ENCODE peak calls at places on chromosomes 7 and 10, in nine cellular contexts. Y is HCT116, W is mesendoderm, Z is cardiac muscle cell, L is GM23248, I is uterus, U is PC-3, X is mesenchymal stem cell, V is tibial nerve. E is an unnamed sample. For H3K4me1, the result is how much of the 10 kb centered on the place peaks cover.

GRCh38 chr10:52410916-52411315 is 96.8 kb downstream of the DKK1 start:
- DNase-seq in Y (no peak), W (no peak), Z (no peak), L (no peak), I (no peak), U (no peak), X (no peak), V (no peak), E (no peak)

GRCh38 chr7:121286186-121286585 is 42.6 kb upstream of the WNT16 start:
- DNase-seq in Y (no peak), W (no peak), Z (no peak), L (no peak), I (no peak), U (no peak), X (no peak), V (no peak), E (no peak)

GRCh38 chr7:65910237-65910636 is 37.4 kb downstream of the VKORC1L1 start:
- DNase-seq in Y (no peak), W (no peak), Z (peak), L (no peak), I (no peak), U (no peak), X (no peak), V (no peak), E (no peak)

GRCh38 chr10:110208614-110209398 is 1.4 kb downstream of the MXI1 start:
- DNase-seq in Y (no peak), W (no peak), Z (peak), L (peak), I (peak), U (peak), X (peak), V (peak), E (peak)

GRCh38 chr7:152762056-152762455 is 2.5 kb downstream of the ACTR3B start:
- DNase-seq in Y (no peak), W (no peak), Z (peak), L (peak), I (no peak), U (peak), X (no peak), V (no peak), E (no peak)

GRCh38 chr10:96998329-96998888 is 166.3 kb downstream of the LCOR start:
- DNase-seq in Y (no peak), W (no peak), Z (peak), L (peak), I (no peak), U (peak), X (peak), V (no peak), E (no peak)

GRCh38 chr7:140674899-140675701 is 2.4 kb downstream of the ADCK2 start:
- DNase-seq in Y (peak), W (peak), Z (peak), L (peak), I (no peak), U (peak), X (peak), V (no peak), E (no peak)

GRCh38 chr10:78952686-78953085 is 116.1 kb upstream of the ZMIZ1 start:
- DNase-seq in Y (no peak), W (no peak), Z (peak), L (peak), I (peak), U (no peak), X (peak), V (peak), E (no peak)

GRCh38 chr10:79055100-79055782 is 13.5 kb upstream of the ZMIZ1 start:
- DNase-seq in Y (no peak), W (no peak), Z (no peak), L (no peak), I (peak), U (no peak), X (no peak), V (no peak), E (peak)

GRCh38 chr10:47152861-47153349 is 147.1 kb upstream of the GDF10 start:
- DNase-seq in Y (peak), W (peak), Z (peak), L (peak), I (no peak), U (peak), X (no peak), V (no peak), E (no peak)

GRCh38 chr7:123499211-123499968 is 35.0 kb downstream of the IQUB start:
- DNase-seq in Y (no peak), W (peak), Z (peak), L (no peak), I (no peak), U (no peak), X (no peak), V (no peak), E (no peak)

GRCh38 chr10:44993922-44994751 is 6.6 kb upstream of the ZNF22 start:
- DNase-seq in Y (no peak), W (no peak), Z (peak), L (peak), I (no peak), U (no peak), X (peak), V (peak), E (no peak)

GRCh38 chr7:23108995-23109394 is 3.4 kb downstream of the KLHL7 start:
- DNase-seq in Y (no peak), W (no peak), Z (no peak), L (no peak), I (no peak), U (no peak), X (no peak), V (no peak), E (no peak)
- H3K4me3 ChIP-seq in Y (no peak), W (no peak), Z (no peak), L (no peak), I (no peak), U (no peak), X (no peak), V (no peak), E (no peak)

DNA sequence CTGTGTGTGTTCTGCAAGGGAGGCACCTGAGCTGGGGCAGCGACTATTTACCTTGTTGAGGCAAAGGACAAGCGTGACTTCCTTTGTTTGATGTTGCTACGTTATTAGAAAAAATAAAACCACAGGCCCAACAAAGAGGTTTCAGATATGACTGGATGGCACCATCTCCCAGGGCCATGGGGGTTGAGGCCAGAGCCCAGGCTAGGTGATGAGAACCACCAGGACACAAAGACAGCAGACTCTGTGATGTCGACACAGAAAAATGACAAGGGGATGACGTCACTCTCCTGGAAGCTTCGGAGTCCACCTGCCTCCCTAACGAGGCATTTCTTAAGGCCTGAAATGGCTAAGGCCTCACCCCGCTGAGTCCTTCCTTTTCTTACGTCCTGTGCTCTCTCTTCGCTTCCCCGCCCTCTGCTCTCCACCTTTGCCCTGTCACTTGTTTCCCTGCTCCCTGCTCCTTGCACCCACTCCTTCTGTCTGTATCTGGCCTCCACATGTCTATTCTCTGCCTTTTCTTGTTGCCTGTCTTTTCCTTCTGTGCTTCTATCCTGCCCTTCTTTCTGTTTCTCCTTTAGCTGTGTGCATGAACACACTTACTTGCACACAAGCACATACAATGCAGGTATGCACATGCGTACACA is 82.9 kb upstream of the ADRB1 start:
- DNase-seq in Y (no peak), W (peak), Z (no peak), L (peak), I (no peak), U (peak), X (peak), V (no peak), E (peak)
- H3K4me1 ChIP-seq in Y (under half), W (under half), Z (under half), L (under half), I (under half), U (under half), X (under half), V (under half), E (half or more)

GRCh38 chr7:102413611-102414010 is 17.4 kb downstream of the PRKRIP1 start:
- DNase-seq in Y (no peak), W (no peak), Z (no peak), L (no peak), I (no peak), U (no peak), X (no peak), V (no peak), E (no peak)

GRCh38 chr7:102415685-102416225 is 17.6 kb upstream of the ORAI2 start:
- DNase-seq in Y (no peak), W (no peak), Z (no peak), L (no peak), I (no peak), U (no peak), X (no peak), V (no peak), E (peak)

GRCh38 chr7:102418603-102419002 is 14.8 kb upstream of the ORAI2 start:
- DNase-seq in Y (no peak), W (no peak), Z (no peak), L (no peak), I (no peak), U (no peak), X (no peak), V (no peak), E (no peak)

GRCh38 chr7:102417105-102417504 is 16.3 kb upstream of the ORAI2 start:
- DNase-seq in Y (no peak), W (no peak), Z (no peak), L (no peak), I (no peak), U (no peak), X (no peak), V (no peak), E (peak)

DNA sequence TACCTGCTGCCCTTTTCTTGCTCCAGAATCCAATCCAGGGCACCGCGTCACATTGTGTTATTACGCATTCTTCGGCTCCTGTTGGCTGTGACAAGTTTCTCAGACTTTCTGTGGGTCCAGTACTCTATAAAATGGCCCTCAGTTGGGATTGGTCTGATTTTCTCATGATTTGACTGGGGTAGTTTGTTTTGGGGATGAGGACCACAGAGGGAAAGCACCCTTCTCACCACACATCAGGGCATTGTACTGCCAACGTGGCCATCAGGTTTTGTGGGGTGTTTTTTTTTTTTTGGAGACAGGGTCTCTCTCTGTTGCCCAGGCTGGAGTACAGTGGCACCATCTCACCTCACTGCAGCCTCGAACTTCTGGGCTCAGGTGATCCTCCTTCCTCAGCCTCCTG is 17.0 kb upstream of the ORAI2 start:
- DNase-seq in Y (no peak), W (no peak), Z (no peak), L (no peak), I (no peak), U (no peak), X (no peak), V (no peak), E (no peak)
- H3K27ac ChIP-seq in Y (no peak), W (no peak), Z (no peak), L (no peak), I (no peak), U (no peak), X (no peak), V (no peak), E (peak)

DNA sequence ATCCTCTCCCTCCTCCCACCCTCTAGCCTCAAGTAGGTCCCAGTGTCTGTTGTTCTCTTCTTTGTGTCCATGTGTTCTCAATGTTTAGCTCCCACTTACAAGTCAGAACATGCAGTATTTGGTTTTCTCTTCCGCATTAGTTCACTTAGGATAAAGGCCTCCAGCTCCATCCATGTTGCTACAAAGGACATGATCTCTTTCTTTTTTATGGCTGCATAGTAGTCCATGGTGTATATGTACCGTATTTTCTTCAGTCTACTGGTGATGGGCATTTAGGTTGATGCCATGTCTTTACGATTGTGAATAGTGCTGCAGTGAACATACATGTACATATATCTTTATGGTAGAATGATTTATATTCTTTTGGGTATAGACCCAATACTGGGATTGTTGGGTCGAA is 1.6 kb upstream of the GOT1 start:
- DNase-seq in Y (no peak), W (no peak), Z (no peak), L (no peak), I (no peak), U (no peak), X (no peak), V (no peak), E (no peak)
- H3K4me3 ChIP-seq in Y (peak), W (no peak), Z (peak), L (peak), I (no peak), U (peak), X (no peak), V (no peak), E (no peak)

GRCh38 chr7:84188811-84189405 is 5.7 kb downstream of the SEMA3A start:
- DNase-seq in Y (no peak), W (peak), Z (peak), L (peak), I (no peak), U (peak), X (peak), V (no peak), E (no peak)
- H3K4me1 ChIP-seq in Y (under half), W (under half), Z (under half), L (half or more), I (under half), U (half or more), X (under half), V (under half), E (under half)

DNA sequence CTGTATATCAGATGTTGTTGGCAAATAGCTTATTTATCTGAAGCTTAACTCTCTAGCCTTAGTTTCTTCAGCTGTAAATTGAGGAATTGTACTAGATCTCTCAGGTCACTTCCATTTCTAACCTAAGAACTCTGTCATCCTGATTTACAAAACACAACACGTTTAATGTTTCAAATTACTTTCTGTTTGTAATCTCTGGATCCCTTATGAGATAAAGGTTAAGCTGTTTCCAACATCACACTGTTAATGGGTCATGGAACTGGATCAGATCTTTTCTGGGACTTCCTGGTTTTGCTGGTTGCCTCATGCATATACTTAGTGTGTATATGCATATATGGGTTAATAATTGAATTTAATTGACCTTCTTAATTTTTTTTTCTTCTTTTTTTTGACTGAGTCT is 9.9 kb downstream of the SAMD8 start:
- DNase-seq in Y (no peak), W (no peak), Z (no peak), L (no peak), I (no peak), U (no peak), X (no peak), V (no peak), E (no peak)
- H3K27ac ChIP-seq in Y (no peak), W (no peak), Z (no peak), L (no peak), I (no peak), U (no peak), X (no peak), V (no peak), E (no peak)

DNA sequence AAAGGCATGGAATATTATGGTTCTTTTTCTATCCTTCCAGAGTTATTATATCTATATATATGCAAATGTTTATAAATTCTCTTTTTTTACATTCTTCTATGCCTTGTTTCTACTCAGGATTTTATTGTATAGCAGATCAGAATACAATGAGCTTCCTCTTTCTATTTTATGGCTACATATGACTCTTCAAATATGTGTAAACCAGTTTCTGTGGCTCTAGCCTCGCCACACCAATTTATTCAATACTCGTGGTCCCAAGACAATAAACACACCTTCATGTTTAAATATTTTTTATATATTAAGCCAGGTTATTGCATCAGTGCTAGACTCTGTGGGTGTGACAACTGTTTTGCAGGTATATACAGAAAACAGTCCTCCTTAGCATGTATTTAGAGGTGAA is 237.5 kb upstream of the MKLN1 start:
- DNase-seq in Y (no peak), W (no peak), Z (no peak), L (no peak), I (no peak), U (no peak), X (no peak), V (no peak), E (no peak)
- H3K4me3 ChIP-seq in Y (no peak), W (no peak), Z (no peak), L (no peak), I (no peak), U (no peak), X (no peak), V (no peak), E (no peak)

DNA sequence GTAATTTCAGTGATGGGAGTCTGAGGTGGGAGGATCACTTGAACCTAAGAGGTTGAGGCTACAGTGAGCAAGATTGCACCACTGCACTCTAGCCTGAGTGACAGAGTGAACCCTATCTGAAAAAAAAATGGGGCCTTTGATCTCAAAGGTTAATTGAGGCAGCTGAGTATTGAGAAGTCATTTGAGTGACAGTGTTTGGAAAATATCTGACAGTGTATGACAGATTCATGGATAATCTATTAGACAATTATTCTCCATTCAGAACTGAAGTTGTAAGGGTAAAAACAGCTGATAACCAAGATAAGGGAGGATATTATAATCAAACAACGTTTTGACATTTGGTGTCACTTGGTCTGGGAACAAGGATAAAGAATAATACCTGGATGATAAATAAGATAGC is 50.9 kb upstream of the CD36 start:
- DNase-seq in Y (no peak), W (no peak), Z (no peak), L (no peak), I (no peak), U (no peak), X (no peak), V (no peak), E (no peak)
- H3K4me1 ChIP-seq in Y (under half), W (under half), Z (under half), L (under half), I (under half), U (under half), X (under half), V (under half), E (under half)

GRCh38 chr7:7181519-7182155 is 707 bp upstream of the C1GALT1 start:
- DNase-seq in Y (peak), W (peak), Z (peak), L (peak), I (peak), U (peak), X (no peak), V (peak), E (peak)

GRCh38 chr7:7182156-7183060 is at the start of gene C1GALT1:
- DNase-seq in Y (peak), W (peak), Z (peak), L (peak), I (peak), U (peak), X (peak), V (peak), E (peak)

GRCh38 chr7:7185382-7185989 is 3.1 kb downstream of the C1GALT1 start:
- DNase-seq in Y (no peak), W (no peak), Z (no peak), L (no peak), I (no peak), U (no peak), X (no peak), V (no peak), E (no peak)

GRCh38 chr7:7183061-7183832 is 903 bp downstream of the C1GALT1 start:
- DNase-seq in Y (no peak), W (peak), Z (peak), L (peak), I (no peak), U (peak), X (peak), V (no peak), E (peak)

DNA sequence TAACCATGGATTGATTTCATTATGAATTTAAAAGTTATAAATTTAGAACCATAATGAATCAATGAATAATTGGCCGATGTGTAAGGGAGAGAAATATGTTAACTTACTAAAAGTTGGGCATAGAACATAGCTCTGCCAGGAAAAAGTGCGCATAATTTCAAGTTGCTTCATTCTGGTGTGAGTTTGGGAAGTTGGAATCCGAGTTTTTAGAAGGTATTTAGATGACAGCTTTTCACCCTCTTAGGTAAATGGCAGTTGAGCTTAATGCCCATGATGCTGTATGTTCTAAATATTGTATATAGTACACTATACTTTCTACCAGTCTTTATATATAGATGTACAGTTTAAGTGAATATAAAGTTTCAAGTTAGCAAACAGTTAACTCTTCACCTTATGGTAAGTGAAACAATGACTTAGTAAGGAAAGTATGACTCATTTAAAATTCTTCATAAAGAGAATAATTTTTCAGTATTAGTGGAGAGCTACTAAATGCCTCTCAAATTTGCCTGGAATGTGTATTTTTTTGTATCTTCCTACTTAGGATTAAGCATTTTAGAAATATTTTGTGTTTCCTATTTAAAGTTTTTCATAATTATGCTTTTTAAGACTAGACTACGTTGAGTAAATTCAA is 1.6 kb downstream of the C1GALT1 start:
- DNase-seq in Y (no peak), W (no peak), Z (no peak), L (peak), I (no peak), U (peak), X (peak), V (no peak), E (no peak)
- H3K27ac ChIP-seq in Y (no peak), W (no peak), Z (no peak), L (peak), I (peak), U (no peak), X (no peak), V (peak), E (peak)

GRCh38 chr7:27153526-27153925 is 1.1 kb upstream of the HOXA3 start:
- DNase-seq in Y (no peak), W (no peak), Z (no peak), L (no peak), I (peak), U (no peak), X (no peak), V (no peak), E (no peak)

GRCh38 chr7:27151341-27151944 is 940 bp downstream of the HOXA3 start:
- DNase-seq in Y (no peak), W (no peak), Z (no peak), L (peak), I (peak), U (peak), X (no peak), V (no peak), E (no peak)

GRCh38 chr7:27154369-27154768 is 2.0 kb upstream of the HOXA3 start:
- DNase-seq in Y (no peak), W (no peak), Z (no peak), L (no peak), I (peak), U (no peak), X (no peak), V (no peak), E (no peak)

GRCh38 chr7:27151945-27152815 is at the start of gene HOXA3:
- DNase-seq in Y (no peak), W (no peak), Z (no peak), L (peak), I (peak), U (peak), X (peak), V (no peak), E (no peak)

GRCh38 chr7:27152816-27153486 is 568 bp upstream of the HOXA3 start:
- DNase-seq in Y (no peak), W (no peak), Z (no peak), L (no peak), I (no peak), U (no peak), X (no peak), V (no peak), E (no peak)
- H3K4me3 ChIP-seq in Y (peak), W (no peak), Z (no peak), L (peak), I (peak), U (peak), X (no peak), V (peak), E (no peak)